ENCODE peak calls at places on chromosome 7, in four cellular contexts. R is AML-193, O is neural crest cell, B is Daoy. N is an unnamed sample.

GRCh38 chr7:16598015-16598414 is 47.5 kb downstream of the ANKMY2 start:
- DNase-seq in R (no peak), O (no peak), B (no peak), N (no peak)

GRCh38 chr7:91379246-91379645 is 115.0 kb downstream of the FZD1 start:
- DNase-seq in R (no peak), O (no peak), B (no peak), N (no peak)

GRCh38 chr7:105487559-105488218 is 34.4 kb downstream of the PUS7 start:
- DNase-seq in R (no peak), O (no peak), B (peak; percentile 72), N (peak; percentile 0)

GRCh38 chr7:93725954-93726353 is 151.4 kb upstream of the CALCR start:
- DNase-seq in R (no peak), O (no peak), B (no peak), N (no peak)

GRCh38 chr7:30923774-30924413 is 12.2 kb downstream of the AQP1 start:
- DNase-seq in R (no peak), O (no peak), B (no peak), N (no peak)

GRCh38 chr7:142927949-142928348 is 5.6 kb downstream of the TRPV5 start:
- DNase-seq in R (no peak), O (no peak), B (no peak), N (no peak)

GRCh38 chr7:12801107-12801506 is 113.7 kb downstream of the ARL4A start:
- DNase-seq in R (no peak), O (no peak), B (no peak), N (no peak)

GRCh38 chr7:47418910-47419309 is 163.0 kb downstream of the TNS3 start:
- DNase-seq in R (no peak), O (no peak), B (peak; percentile 57), N (no peak)

GRCh38 chr7:127940365-127941160 is 90.7 kb downstream of the LRRC4 start:
- DNase-seq in R (no peak), O (no peak), B (no peak), N (no peak)

GRCh38 chr7:99928994-99929729 is at the start of gene GJC3:
- DNase-seq in R (peak; percentile 54), O (peak; percentile 46), B (peak; percentile 81), N (peak; percentile 32)

GRCh38 chr7:7639421-7639820 is 1.1 kb upstream of the UMAD1 start:
- DNase-seq in R (no peak), O (no peak), B (no peak), N (no peak)

GRCh38 chr7:4700577-4701235 is 18.6 kb downstream of the FOXK1 start:
- DNase-seq in R (no peak), O (no peak), B (no peak), N (peak; percentile 25)

GRCh38 chr7:156827587-156828203 is 65.3 kb downstream of the LMBR1 start:
- DNase-seq in R (peak; percentile 39), O (no peak), B (no peak), N (no peak)

GRCh38 chr7:144020340-144020739 is 20.2 kb downstream of the OR6B1 start:
- DNase-seq in R (no peak), O (no peak), B (no peak), N (no peak)

GRCh38 chr7:45057853-45058252 is 30.9 kb downstream of the NACAD start:
- DNase-seq in R (no peak), O (no peak), B (no peak), N (no peak)

GRCh38 chr7:97198596-97198995 is 81.1 kb downstream of the SDHAF3 start:
- DNase-seq in R (no peak), O (no peak), B (no peak), N (no peak)

GRCh38 chr7:99975782-99976521 is at the start of gene AZGP1:
- DNase-seq in R (no peak), O (no peak), B (peak; percentile 75), N (peak; percentile 37)

GRCh38 chr7:134865001-134865845 is 85.8 kb downstream of the CALD1 start:
- DNase-seq in R (no peak), O (no peak), B (no peak), N (no peak)

GRCh38 chr7:26658080-26658697 is 206.2 kb downstream of the SKAP2 start:
- DNase-seq in R (no peak), O (peak; percentile 5), B (no peak), N (no peak)

GRCh38 chr7:26007510-26007909 is 144.5 kb upstream of the NFE2L3 start:
- DNase-seq in R (no peak), O (no peak), B (peak; percentile 24), N (no peak)

GRCh38 chr7:106521541-106521940 is 139.4 kb downstream of the CCDC71L start:
- DNase-seq in R (no peak), O (no peak), B (peak; percentile 19), N (no peak)

GRCh38 chr7:73703985-73704639 is 15.4 kb downstream of the STX1A start:
- DNase-seq in R (no peak), O (peak; percentile 65), B (peak; percentile 60), N (no peak)

GRCh38 chr7:100127866-100128601 is 1.3 kb downstream of the MBLAC1 start:
- DNase-seq in R (peak; percentile 4), O (peak; percentile 26), B (peak; percentile 58), N (no peak)